ENCODE peak calls at places on chromosomes 3 and 15, in six cellular contexts. One of them, this sample, is unnamed.

GRCh38 chr3:133448478-133449122 is 48.7 kb downstream of the BFSP2 start:
- ATAC-seq in HepG2: no peak
- ATAC-seq in A549: no peak
- ATAC-seq in upper lobe of left lung: no peak
- ATAC-seq in GM12878: peak; percentile 97
- ATAC-seq in K562: no peak
- ATAC-seq in this sample: no peak

GRCh38 chr3:16412192-16412808 is 101.2 kb downstream of the RFTN1 start:
- ATAC-seq in HepG2: no peak
- ATAC-seq in A549: no peak
- ATAC-seq in upper lobe of left lung: no peak
- ATAC-seq in GM12878: peak; percentile 66
- ATAC-seq in K562: no peak
- ATAC-seq in this sample: no peak

GRCh38 chr15:40787344-40787841 is 17.6 kb downstream of the C15orf62 start:
- ATAC-seq in HepG2: no peak
- ATAC-seq in A549: no peak
- ATAC-seq in upper lobe of left lung: peak; percentile 63
- ATAC-seq in GM12878: no peak
- ATAC-seq in K562: no peak
- ATAC-seq in this sample: no peak

GRCh38 chr3:32840086-32840841 is 22.5 kb downstream of the TRIM71 start:
- ATAC-seq in HepG2: peak; percentile 86
- ATAC-seq in A549: no peak
- ATAC-seq in upper lobe of left lung: no peak
- ATAC-seq in GM12878: no peak
- ATAC-seq in K562: no peak
- ATAC-seq in this sample: no peak

GRCh38 chr15:80693682-80694623 is 1.2 kb upstream of the ABHD17C start:
- ATAC-seq in HepG2: no peak
- ATAC-seq in A549: no peak
- ATAC-seq in upper lobe of left lung: no peak
- ATAC-seq in GM12878: peak; percentile 16
- ATAC-seq in K562: no peak
- ATAC-seq in this sample: peak; percentile 3

GRCh38 chr3:126456211-126456610 is 19.5 kb downstream of the ZXDC start:
- ATAC-seq in HepG2: peak; percentile 49
- ATAC-seq in A549: no peak
- ATAC-seq in upper lobe of left lung: peak; percentile 52
- ATAC-seq in GM12878: no peak
- ATAC-seq in K562: no peak
- ATAC-seq in this sample: no peak

GRCh38 chr15:39801641-39802309 is 19.1 kb upstream of the FSIP1 start:
- ATAC-seq in HepG2: peak; percentile 96
- ATAC-seq in A549: peak; percentile 77
- ATAC-seq in upper lobe of left lung: no peak
- ATAC-seq in GM12878: peak; percentile 96
- ATAC-seq in K562: peak; percentile 94
- ATAC-seq in this sample: no peak

GRCh38 chr3:186068243-186068552 is 40.7 kb downstream of the ETV5 start:
- ATAC-seq in HepG2: no peak
- ATAC-seq in A549: no peak
- ATAC-seq in upper lobe of left lung: no peak
- ATAC-seq in GM12878: no peak
- ATAC-seq in K562: no peak
- ATAC-seq in this sample: no peak

GRCh38 chr15:81189583-81190283 is 6.9 kb upstream of the IL16 start:
- ATAC-seq in HepG2: no peak
- ATAC-seq in A549: no peak
- ATAC-seq in upper lobe of left lung: peak; percentile 82
- ATAC-seq in GM12878: no peak
- ATAC-seq in K562: no peak
- ATAC-seq in this sample: peak; percentile 91

GRCh38 chr3:195453236-195453635 is 10.4 kb upstream of the ACAP2 start:
- ATAC-seq in HepG2: no peak
- ATAC-seq in A549: no peak
- ATAC-seq in upper lobe of left lung: no peak
- ATAC-seq in GM12878: no peak
- ATAC-seq in K562: peak; percentile 11
- ATAC-seq in this sample: no peak

GRCh38 chr3:100437879-100438622 is 36.7 kb downstream of the LNP1 start:
- ATAC-seq in HepG2: no peak
- ATAC-seq in A549: no peak
- ATAC-seq in upper lobe of left lung: no peak
- ATAC-seq in GM12878: no peak
- ATAC-seq in K562: no peak
- ATAC-seq in this sample: no peak

GRCh38 chr3:127143172-127143571 is 49.8 kb upstream of the PRR23E start:
- ATAC-seq in HepG2: no peak
- ATAC-seq in A549: no peak
- ATAC-seq in upper lobe of left lung: no peak
- ATAC-seq in GM12878: no peak
- ATAC-seq in K562: no peak
- ATAC-seq in this sample: no peak

GRCh38 chr3:190387578-190388213 is at the start of gene CLDN16:
- ATAC-seq in HepG2: no peak
- ATAC-seq in A549: no peak
- ATAC-seq in upper lobe of left lung: peak; percentile 86
- ATAC-seq in GM12878: no peak
- ATAC-seq in K562: no peak
- ATAC-seq in this sample: no peak

GRCh38 chr3:37693791-37694194 is 167.9 kb upstream of the CTDSPL start:
- ATAC-seq in HepG2: no peak
- ATAC-seq in A549: no peak
- ATAC-seq in upper lobe of left lung: no peak
- ATAC-seq in GM12878: no peak
- ATAC-seq in K562: no peak
- ATAC-seq in this sample: no peak

GRCh38 chr15:90762109-90762508 is 45.0 kb downstream of the BLM start:
- ATAC-seq in HepG2: no peak
- ATAC-seq in A549: no peak
- ATAC-seq in upper lobe of left lung: peak; percentile 94
- ATAC-seq in GM12878: no peak
- ATAC-seq in K562: no peak
- ATAC-seq in this sample: peak; percentile 77

GRCh38 chr15:65910341-65910740 is 41.0 kb downstream of the RAB11A start:
- ATAC-seq in HepG2: no peak
- ATAC-seq in A549: no peak
- ATAC-seq in upper lobe of left lung: no peak
- ATAC-seq in GM12878: no peak
- ATAC-seq in K562: no peak
- ATAC-seq in this sample: no peak

GRCh38 chr15:58528197-58528870 is 96.5 kb downstream of the LIPC start:
- ATAC-seq in HepG2: peak; percentile 92
- ATAC-seq in A549: peak; percentile 83
- ATAC-seq in upper lobe of left lung: no peak
- ATAC-seq in GM12878: no peak
- ATAC-seq in K562: no peak
- ATAC-seq in this sample: peak; percentile 64

GRCh38 chr3:43892535-43892934 is 201.8 kb downstream of the ABHD5 start:
- ATAC-seq in HepG2: no peak
- ATAC-seq in A549: no peak
- ATAC-seq in upper lobe of left lung: no peak
- ATAC-seq in GM12878: peak; percentile 86
- ATAC-seq in K562: no peak
- ATAC-seq in this sample: no peak

GRCh38 chr15:61157933-61158332 is 71.2 kb downstream of the RORA start:
- ATAC-seq in HepG2: no peak
- ATAC-seq in A549: no peak
- ATAC-seq in upper lobe of left lung: peak; percentile 75
- ATAC-seq in GM12878: no peak
- ATAC-seq in K562: no peak
- ATAC-seq in this sample: peak; percentile 82

GRCh38 chr15:40082195-40082868 is 26.3 kb downstream of the BMF start:
- ATAC-seq in HepG2: peak; percentile 62
- ATAC-seq in A549: peak; percentile 41
- ATAC-seq in upper lobe of left lung: peak; percentile 20
- ATAC-seq in GM12878: peak; percentile 66
- ATAC-seq in K562: peak; percentile 21
- ATAC-seq in this sample: peak; percentile 4

GRCh38 chr15:53305554-53305953 is 453.9 kb downstream of the WDR72 start:
- ATAC-seq in HepG2: no peak
- ATAC-seq in A549: no peak
- ATAC-seq in upper lobe of left lung: no peak
- ATAC-seq in GM12878: no peak
- ATAC-seq in K562: no peak
- ATAC-seq in this sample: no peak

GRCh38 chr3:31227152-31227581 is 305.6 kb upstream of the STT3B start:
- ATAC-seq in HepG2: no peak
- ATAC-seq in A549: no peak
- ATAC-seq in upper lobe of left lung: peak; percentile 28
- ATAC-seq in GM12878: peak; percentile 80
- ATAC-seq in K562: no peak
- ATAC-seq in this sample: no peak

GRCh38 chr15:89114974-89115373 is 26.7 kb downstream of the ABHD2 start:
- ATAC-seq in HepG2: no peak
- ATAC-seq in A549: no peak
- ATAC-seq in upper lobe of left lung: no peak
- ATAC-seq in GM12878: no peak
- ATAC-seq in K562: no peak
- ATAC-seq in this sample: no peak

GRCh38 chr3:9072667-9073009 is 109.4 kb upstream of the RAD18 start:
- ATAC-seq in HepG2: no peak
- ATAC-seq in A549: no peak
- ATAC-seq in upper lobe of left lung: no peak
- ATAC-seq in GM12878: no peak
- ATAC-seq in K562: no peak
- ATAC-seq in this sample: no peak

GRCh38 chr15:60763668-60764067 is 284.7 kb upstream of the ICE2 start:
- ATAC-seq in HepG2: no peak
- ATAC-seq in A549: no peak
- ATAC-seq in upper lobe of left lung: no peak
- ATAC-seq in GM12878: no peak
- ATAC-seq in K562: no peak
- ATAC-seq in this sample: no peak

GRCh38 chr3:128504533-128504915 is 11.5 kb upstream of the GATA2 start:
- ATAC-seq in HepG2: no peak
- ATAC-seq in A549: no peak
- ATAC-seq in upper lobe of left lung: no peak
- ATAC-seq in GM12878: no peak
- ATAC-seq in K562: peak; percentile 40
- ATAC-seq in this sample: no peak

GRCh38 chr15:36936652-36937051 is 163.7 kb downstream of the MEIS2 start:
- ATAC-seq in HepG2: no peak
- ATAC-seq in A549: no peak
- ATAC-seq in upper lobe of left lung: no peak
- ATAC-seq in GM12878: no peak
- ATAC-seq in K562: no peak
- ATAC-seq in this sample: no peak

GRCh38 chr3:131485116-131485515 is 17.7 kb downstream of the MRPL3 start:
- ATAC-seq in HepG2: no peak
- ATAC-seq in A549: no peak
- ATAC-seq in upper lobe of left lung: no peak
- ATAC-seq in GM12878: no peak
- ATAC-seq in K562: no peak
- ATAC-seq in this sample: no peak

GRCh38 chr3:189233225-189233858 is 61.6 kb downstream of the TPRG1 start:
- ATAC-seq in HepG2: peak; percentile 91
- ATAC-seq in A549: peak; percentile 90
- ATAC-seq in upper lobe of left lung: peak; percentile 64
- ATAC-seq in GM12878: no peak
- ATAC-seq in K562: no peak
- ATAC-seq in this sample: peak; percentile 49

GRCh38 chr15:30046414-30046813 is 36.3 kb upstream of the GOLGA8J start:
- ATAC-seq in HepG2: no peak
- ATAC-seq in A549: no peak
- ATAC-seq in upper lobe of left lung: no peak
- ATAC-seq in GM12878: no peak
- ATAC-seq in K562: no peak
- ATAC-seq in this sample: no peak
- H3K4me1 ChIP-seq in HepG2: no peaks in the 10 kb centered on the region
- H3K4me1 ChIP-seq in A549: peaks cover 7% of the 10 kb centered on the region
- H3K4me1 ChIP-seq in upper lobe of left lung: no peaks in the 10 kb centered on the region
- H3K4me1 ChIP-seq in GM12878: no peaks in the 10 kb centered on the region
- H3K4me1 ChIP-seq in K562: no peaks in the 10 kb centered on the region
- H3K4me1 ChIP-seq in this sample: peaks cover 2% of the 10 kb centered on the region

GRCh38 chr3:88623709-88624108 is 473.9 kb downstream of the C3orf38 start:
- ATAC-seq in HepG2: no peak
- ATAC-seq in A549: no peak
- ATAC-seq in upper lobe of left lung: no peak
- ATAC-seq in GM12878: no peak
- ATAC-seq in K562: no peak
- ATAC-seq in this sample: no peak
- TF ChIP-seq EP300 in HepG2: no peak
- TF ChIP-seq EP300 in A549: no peak
- TF ChIP-seq EP300 in upper lobe of left lung: no peak
- TF ChIP-seq EP300 in GM12878: no peak
- TF ChIP-seq EP300 in K562: no peak
- TF ChIP-seq EP300 in this sample: no peak

GRCh38 chr3:122857019-122857418 is 62.1 kb downstream of the SLC49A4 start:
- ATAC-seq in HepG2: no peak
- ATAC-seq in A549: no peak
- ATAC-seq in upper lobe of left lung: no peak
- ATAC-seq in GM12878: peak; percentile 21
- ATAC-seq in K562: no peak
- ATAC-seq in this sample: peak; percentile 57

GRCh38 chr3:122859021-122859805 is 64.3 kb downstream of the SLC49A4 start:
- ATAC-seq in HepG2: no peak
- ATAC-seq in A549: no peak
- ATAC-seq in upper lobe of left lung: no peak
- ATAC-seq in GM12878: no peak
- ATAC-seq in K562: no peak
- ATAC-seq in this sample: no peak

GRCh38 chr3:122858373-122858772 is 63.5 kb downstream of the SLC49A4 start:
- ATAC-seq in HepG2: no peak
- ATAC-seq in A549: no peak
- ATAC-seq in upper lobe of left lung: no peak
- ATAC-seq in GM12878: no peak
- ATAC-seq in K562: no peak
- ATAC-seq in this sample: no peak
- TF ChIP-seq CTCF in HepG2: peak; percentile 48
- TF ChIP-seq CTCF in A549: peak; percentile 58
- TF ChIP-seq CTCF in upper lobe of left lung: no peak
- TF ChIP-seq CTCF in GM12878: no peak
- TF ChIP-seq CTCF in K562: no peak
- TF ChIP-seq CTCF in this sample: peak; percentile 18

GRCh38 chr3:177596822-177597271 is 399.6 kb upstream of the TBL1XR1 start:
- ATAC-seq in HepG2: no peak
- ATAC-seq in A549: no peak
- ATAC-seq in upper lobe of left lung: no peak
- ATAC-seq in GM12878: no peak
- ATAC-seq in K562: peak; percentile 38
- ATAC-seq in this sample: peak; percentile 26

GRCh38 chr3:177601120-177601519 is 403.8 kb upstream of the TBL1XR1 start:
- ATAC-seq in HepG2: no peak
- ATAC-seq in A549: no peak
- ATAC-seq in upper lobe of left lung: no peak
- ATAC-seq in GM12878: no peak
- ATAC-seq in K562: no peak
- ATAC-seq in this sample: no peak

GRCh38 chr3:177597325-177598109 is 400.2 kb upstream of the TBL1XR1 start:
- ATAC-seq in HepG2: peak; percentile 24
- ATAC-seq in A549: no peak
- ATAC-seq in upper lobe of left lung: peak; percentile 47
- ATAC-seq in GM12878: peak; percentile 78
- ATAC-seq in K562: peak; percentile 72
- ATAC-seq in this sample: peak; percentile 68

GRCh38 chr3:177598110-177598833 is 401.0 kb upstream of the TBL1XR1 start:
- ATAC-seq in HepG2: no peak
- ATAC-seq in A549: no peak
- ATAC-seq in upper lobe of left lung: no peak
- ATAC-seq in GM12878: no peak
- ATAC-seq in K562: no peak
- ATAC-seq in this sample: no peak

GRCh38 chr3:177599331-177599730 is 402.0 kb upstream of the TBL1XR1 start:
- ATAC-seq in HepG2: no peak
- ATAC-seq in A549: no peak
- ATAC-seq in upper lobe of left lung: no peak
- ATAC-seq in GM12878: no peak
- ATAC-seq in K562: no peak
- ATAC-seq in this sample: no peak
- H3K4me1 ChIP-seq in HepG2: peaks cover 33% of the 10 kb centered on the region
- H3K4me1 ChIP-seq in A549: peaks cover 50% of the 10 kb centered on the region
- H3K4me1 ChIP-seq in upper lobe of left lung: peaks cover 69% of the 10 kb centered on the region
- H3K4me1 ChIP-seq in GM12878: peaks cover 26% of the 10 kb centered on the region
- H3K4me1 ChIP-seq in K562: peaks cover 34% of the 10 kb centered on the region
- H3K4me1 ChIP-seq in this sample: peaks cover 76% of the 10 kb centered on the region

This sample was measured in gastroesophageal sphincter.